ENCODE peak calls at places on chromosomes 16 and 17, in ten cellular contexts. One of them, this sample, is unnamed.

GRCh38 chr16:85416267-85417109 is 196.6 kb upstream of the GSE1 start:
- DNase-seq in mesendoderm: peak; percentile 78
- DNase-seq in activated T-cell treated with anti-CD3 and anti-CD28 coated beads for 48 hours: peak; percentile 72
- DNase-seq in naive thymus-derived CD8-positive, alpha-beta T cell: peak; percentile 60
- DNase-seq in tibial nerve: no peak
- DNase-seq in NCI-H1417 treated with DMSO at 0.1 percent for 48 hours: no peak
- DNase-seq in iris pigment epithelial cell: peak; percentile 24
- DNase-seq in RPMI8226: peak; percentile 63
- DNase-seq in nephron progenitor cell: peak; percentile 68
- DNase-seq in cerebellum: no peak
- DNase-seq in this sample: peak; percentile 47

GRCh38 chr16:49399594-49400364 is 26.2 kb downstream of the C16orf78 start:
- DNase-seq in mesendoderm: no peak
- DNase-seq in activated T-cell treated with anti-CD3 and anti-CD28 coated beads for 48 hours: no peak
- DNase-seq in naive thymus-derived CD8-positive, alpha-beta T cell: no peak
- DNase-seq in tibial nerve: no peak
- DNase-seq in NCI-H1417 treated with DMSO at 0.1 percent for 48 hours: no peak
- DNase-seq in iris pigment epithelial cell: no peak
- DNase-seq in RPMI8226: peak; percentile 29
- DNase-seq in nephron progenitor cell: no peak
- DNase-seq in cerebellum: no peak
- DNase-seq in this sample: no peak

GRCh38 chr17:28818705-28819295 is 23.8 kb downstream of the FAM222B start:
- DNase-seq in mesendoderm: no peak
- DNase-seq in activated T-cell treated with anti-CD3 and anti-CD28 coated beads for 48 hours: no peak
- DNase-seq in naive thymus-derived CD8-positive, alpha-beta T cell: no peak
- DNase-seq in tibial nerve: no peak
- DNase-seq in NCI-H1417 treated with DMSO at 0.1 percent for 48 hours: no peak
- DNase-seq in iris pigment epithelial cell: no peak
- DNase-seq in RPMI8226: no peak
- DNase-seq in nephron progenitor cell: no peak
- DNase-seq in cerebellum: no peak
- DNase-seq in this sample: no peak

GRCh38 chr17:51820252-51820651 is 338.3 kb downstream of the CA10 start:
- DNase-seq in mesendoderm: no peak
- DNase-seq in activated T-cell treated with anti-CD3 and anti-CD28 coated beads for 48 hours: no peak
- DNase-seq in naive thymus-derived CD8-positive, alpha-beta T cell: no peak
- DNase-seq in tibial nerve: no peak
- DNase-seq in NCI-H1417 treated with DMSO at 0.1 percent for 48 hours: no peak
- DNase-seq in iris pigment epithelial cell: no peak
- DNase-seq in RPMI8226: no peak
- DNase-seq in nephron progenitor cell: no peak
- DNase-seq in cerebellum: no peak
- DNase-seq in this sample: no peak

GRCh38 chr17:65670667-65671371 is 109.4 kb upstream of the AXIN2 start:
- DNase-seq in mesendoderm: no peak
- DNase-seq in activated T-cell treated with anti-CD3 and anti-CD28 coated beads for 48 hours: no peak
- DNase-seq in naive thymus-derived CD8-positive, alpha-beta T cell: no peak
- DNase-seq in tibial nerve: no peak
- DNase-seq in NCI-H1417 treated with DMSO at 0.1 percent for 48 hours: peak; percentile 40
- DNase-seq in iris pigment epithelial cell: no peak
- DNase-seq in RPMI8226: no peak
- DNase-seq in nephron progenitor cell: no peak
- DNase-seq in cerebellum: no peak
- DNase-seq in this sample: no peak

GRCh38 chr16:11327277-11328171 is 17.7 kb upstream of the RMI2 start:
- DNase-seq in mesendoderm: peak; percentile 78
- DNase-seq in activated T-cell treated with anti-CD3 and anti-CD28 coated beads for 48 hours: no peak
- DNase-seq in naive thymus-derived CD8-positive, alpha-beta T cell: no peak
- DNase-seq in tibial nerve: no peak
- DNase-seq in NCI-H1417 treated with DMSO at 0.1 percent for 48 hours: no peak
- DNase-seq in iris pigment epithelial cell: no peak
- DNase-seq in RPMI8226: peak; percentile 45
- DNase-seq in nephron progenitor cell: no peak
- DNase-seq in cerebellum: no peak
- DNase-seq in this sample: no peak

GRCh38 chr16:10067406-10067805 is 114.8 kb downstream of the GRIN2A start:
- DNase-seq in mesendoderm: no peak
- DNase-seq in activated T-cell treated with anti-CD3 and anti-CD28 coated beads for 48 hours: no peak
- DNase-seq in naive thymus-derived CD8-positive, alpha-beta T cell: no peak
- DNase-seq in tibial nerve: no peak
- DNase-seq in NCI-H1417 treated with DMSO at 0.1 percent for 48 hours: no peak
- DNase-seq in iris pigment epithelial cell: no peak
- DNase-seq in RPMI8226: no peak
- DNase-seq in nephron progenitor cell: no peak
- DNase-seq in cerebellum: no peak
- DNase-seq in this sample: no peak

GRCh38 chr16:85390511-85391174 is 222.5 kb upstream of the GSE1 start:
- DNase-seq in mesendoderm: no peak
- DNase-seq in activated T-cell treated with anti-CD3 and anti-CD28 coated beads for 48 hours: no peak
- DNase-seq in naive thymus-derived CD8-positive, alpha-beta T cell: no peak
- DNase-seq in tibial nerve: peak; percentile 81
- DNase-seq in NCI-H1417 treated with DMSO at 0.1 percent for 48 hours: no peak
- DNase-seq in iris pigment epithelial cell: peak; percentile 91
- DNase-seq in RPMI8226: peak; percentile 61
- DNase-seq in nephron progenitor cell: peak; percentile 57
- DNase-seq in cerebellum: peak; percentile 50
- DNase-seq in this sample: peak; percentile 95

GRCh38 chr17:26963163-26963503 is 330.8 kb upstream of the WSB1 start:
- DNase-seq in mesendoderm: no peak
- DNase-seq in activated T-cell treated with anti-CD3 and anti-CD28 coated beads for 48 hours: no peak
- DNase-seq in naive thymus-derived CD8-positive, alpha-beta T cell: no peak
- DNase-seq in tibial nerve: no peak
- DNase-seq in NCI-H1417 treated with DMSO at 0.1 percent for 48 hours: no peak
- DNase-seq in iris pigment epithelial cell: no peak
- DNase-seq in RPMI8226: no peak
- DNase-seq in nephron progenitor cell: no peak
- DNase-seq in cerebellum: no peak
- DNase-seq in this sample: no peak

GRCh38 chr16:15772579-15773293 is 84.1 kb downstream of the MYH11 start:
- DNase-seq in mesendoderm: no peak
- DNase-seq in activated T-cell treated with anti-CD3 and anti-CD28 coated beads for 48 hours: no peak
- DNase-seq in naive thymus-derived CD8-positive, alpha-beta T cell: no peak
- DNase-seq in tibial nerve: no peak
- DNase-seq in NCI-H1417 treated with DMSO at 0.1 percent for 48 hours: no peak
- DNase-seq in iris pigment epithelial cell: no peak
- DNase-seq in RPMI8226: no peak
- DNase-seq in nephron progenitor cell: no peak
- DNase-seq in cerebellum: no peak
- DNase-seq in this sample: no peak

GRCh38 chr16:64092284-64092683 is 1029.6 kb downstream of the CDH11 start:
- DNase-seq in mesendoderm: no peak
- DNase-seq in activated T-cell treated with anti-CD3 and anti-CD28 coated beads for 48 hours: no peak
- DNase-seq in naive thymus-derived CD8-positive, alpha-beta T cell: no peak
- DNase-seq in tibial nerve: no peak
- DNase-seq in NCI-H1417 treated with DMSO at 0.1 percent for 48 hours: no peak
- DNase-seq in iris pigment epithelial cell: peak; percentile 78
- DNase-seq in RPMI8226: no peak
- DNase-seq in nephron progenitor cell: no peak
- DNase-seq in cerebellum: no peak
- DNase-seq in this sample: peak; percentile 54